ENCODE peak calls at places on chromosomes 13 and 19, in four cellular contexts. P, Y, F and S are unnamed samples.

GRCh38 chr19:5542665-5543064 is 25.1 kb downstream of the TINCR start:
- DNase-seq in Y (no peak), P (no peak), F (no peak), S (no peak)

GRCh38 chr13:106942558-106942957 is 374.6 kb upstream of the ARGLU1 start:
- DNase-seq in Y (no peak), F (no peak), P (no peak), S (no peak)

GRCh38 chr19:17327654-17328516 is 6.8 kb downstream of the ANO8 start:
- DNase-seq in Y (peak), F (peak), P (no peak), S (no peak)

GRCh38 chr13:43331676-43332075 is 308.3 kb downstream of the DNAJC15 start:
- DNase-seq in P (no peak), F (no peak), Y (no peak), S (no peak)

GRCh38 chr19:15265849-15266248 is 33.6 kb upstream of the EPHX3 start:
- DNase-seq in P (no peak), Y (no peak), F (peak), S (peak)

GRCh38 chr19:43662487-43662886 is 7.5 kb downstream of the PLAUR start:
- DNase-seq in Y (no peak), F (no peak), P (no peak), S (no peak)

GRCh38 chr19:41328818-41329220 is 18.8 kb downstream of the CCDC97 start:
- DNase-seq in P (no peak), F (no peak), Y (no peak), S (no peak)

GRCh38 chr19:55809381-55810058 is 22.3 kb downstream of the NLRP11 start:
- DNase-seq in F (peak), Y (peak), P (no peak), S (no peak)

GRCh38 chr19:14333101-14333871 is 48.0 kb upstream of the ADGRE5 start:
- DNase-seq in F (peak), P (no peak), Y (no peak), S (peak)

GRCh38 chr13:45928196-45928595 is 76.6 kb upstream of the SIAH3 start:
- DNase-seq in F (no peak), P (no peak), Y (no peak), S (no peak)

GRCh38 chr13:111883571-111884343 is 183.2 kb upstream of the SOX1 start:
- DNase-seq in P (no peak), Y (no peak), F (no peak), S (no peak)

GRCh38 chr13:40440990-40441820 is 225.2 kb downstream of the FOXO1 start:
- DNase-seq in F (no peak), P (no peak), Y (no peak), S (peak)

GRCh38 chr13:26228080-26228479 is 6.0 kb upstream of the RNF6 start:
- DNase-seq in Y (no peak), F (no peak), P (no peak), S (no peak)

GRCh38 chr19:13951799-13952153 is 533 bp upstream of the DCAF15 start:
- DNase-seq in F (no peak), Y (no peak), P (no peak), S (no peak)

GRCh38 chr19:57190301-57190700 is 999 bp upstream of the ZNF264 start:
- DNase-seq in P (no peak), F (no peak), Y (no peak), S (no peak)

GRCh38 chr19:48513289-48514122 is 1.9 kb upstream of the LMTK3 start:
- DNase-seq in P (peak), Y (peak), F (peak), S (peak)

GRCh38 chr19:14182481-14182880 is 23.5 kb downstream of the ADGRL1 start:
- DNase-seq in Y (no peak), F (peak), P (no peak), S (no peak)

GRCh38 chr19:28466107-28467045 is 746.6 kb downstream of the UQCRFS1 start:
- DNase-seq in F (peak), P (peak), Y (no peak), S (peak)

GRCh38 chr19:13207237-13208130 is 57.3 kb downstream of the IER2 start:
- DNase-seq in P (no peak), Y (no peak), F (peak), S (peak)

GRCh38 chr19:46546194-46546896 is 50.7 kb upstream of the PNMA8B start:
- DNase-seq in Y (no peak), F (peak), P (no peak), S (no peak)

GRCh38 chr13:61417171-61417570 is 1.5 kb upstream of the PCDH20 start:
- DNase-seq in Y (no peak), F (no peak), P (no peak), S (no peak)

GRCh38 chr13:62130016-62130970 is 714.6 kb upstream of the PCDH20 start:
- DNase-seq in Y (no peak), F (no peak), P (no peak), S (no peak)

GRCh38 chr13:74573654-74574053 is 439.4 kb upstream of the KLF12 start:
- DNase-seq in F (no peak), P (no peak), Y (no peak), S (no peak)